ENCODE peak calls at places on chromosomes 4 and X, in five cellular contexts. D, Y, Q, S and W are unnamed samples.
A peak's percentile ranks its signal among the peaks of the same experiment; 100 is the strongest.

GRCh38 chr4:180120114-180120513 is 2123.1 kb upstream of the TENM3 start:
- DNase-seq in S (no peak), Q (no peak), D (no peak), Y (peak; percentile 13), W (no peak)

GRCh38 chrX:44071847-44072545 is 98.8 kb upstream of the NDP start:
- DNase-seq in Y (peak; percentile 55), Q (no peak), S (no peak), D (no peak), W (no peak)

GRCh38 chr4:87567191-87567590 is 38.0 kb upstream of the SPARCL1 start:
- DNase-seq in S (no peak), Q (no peak), Y (no peak), D (no peak), W (no peak)

GRCh38 chr4:139331185-139331584 is 28.9 kb upstream of the NDUFC1 start:
- DNase-seq in Y (no peak), Q (no peak), D (no peak), S (no peak), W (no peak)

GRCh38 chr4:101014417-101014816 is 332.9 kb downstream of the PPP3CA start:
- DNase-seq in D (no peak), Q (no peak), S (no peak), Y (no peak), W (no peak)

GRCh38 chr4:114025176-114025777 is 45.8 kb upstream of the ARSJ start:
- DNase-seq in Q (no peak), S (no peak), D (peak; percentile 32), Y (no peak), W (no peak)

GRCh38 chr4:118033148-118034060 is 882 bp upstream of the NDST3 start:
- DNase-seq in D (peak; percentile 66), Q (peak; percentile 48), S (no peak), Y (peak; percentile 24), W (peak; percentile 31)

GRCh38 chr4:128393111-128393704 is 105.6 kb upstream of the PGRMC2 start:
- DNase-seq in D (no peak), Y (peak; percentile 57), Q (no peak), S (no peak), W (no peak)

GRCh38 chr4:34323549-34324325 is 1920.6 kb downstream of the ARAP2 start:
- DNase-seq in S (no peak), D (no peak), Y (peak; percentile 1), Q (no peak), W (no peak)

GRCh38 chrX:69015156-69015555 is 150.1 kb downstream of the PJA1 start:
- DNase-seq in D (no peak), Y (no peak), S (no peak), Q (no peak), W (no peak)

GRCh38 chrX:2370436-2370835 is 130.3 kb downstream of the DHRSX start:
- DNase-seq in D (no peak), S (no peak), Y (no peak), Q (no peak), W (no peak)

GRCh38 chr4:158912390-158913175 is 143.8 kb downstream of the FNIP2 start:
- DNase-seq in Q (no peak), D (no peak), S (no peak), Y (peak; percentile 81), W (no peak)

GRCh38 chrX:24410514-24411189 is 50.2 kb downstream of the SUPT20HL1 start:
- DNase-seq in D (no peak), Q (no peak), S (no peak), Y (no peak), W (no peak)
- TF ChIP-seq CTCF in D (no peak), Q (no peak), S (no peak), Y (no peak), W (no peak)

DNA sequence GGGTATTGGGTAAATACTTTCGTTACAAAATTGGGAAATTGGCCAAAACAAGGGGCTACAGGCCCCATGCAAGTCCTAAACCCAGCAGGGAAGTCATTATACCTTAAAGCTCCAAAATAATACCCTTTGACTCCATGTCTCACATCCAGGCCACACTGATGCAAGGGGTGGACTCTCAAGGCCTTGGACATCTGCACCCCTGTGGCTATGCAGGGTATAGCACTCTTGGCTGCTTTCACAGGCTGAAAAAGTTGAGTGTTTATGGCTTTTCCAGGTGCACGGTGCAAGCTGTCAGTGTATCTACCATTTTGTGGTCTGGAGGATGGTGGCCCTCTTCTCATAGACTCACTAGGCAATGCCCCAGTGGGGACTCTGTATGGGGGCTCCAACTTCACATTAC is 326.5 kb downstream of the TEX13C start:
- DNase-seq in Q (no peak), D (no peak), S (no peak), Y (no peak), W (no peak)
- TF ChIP-seq CTCF in Q (peak; percentile 53), D (no peak), S (no peak), Y (no peak), W (no peak)

DNA sequence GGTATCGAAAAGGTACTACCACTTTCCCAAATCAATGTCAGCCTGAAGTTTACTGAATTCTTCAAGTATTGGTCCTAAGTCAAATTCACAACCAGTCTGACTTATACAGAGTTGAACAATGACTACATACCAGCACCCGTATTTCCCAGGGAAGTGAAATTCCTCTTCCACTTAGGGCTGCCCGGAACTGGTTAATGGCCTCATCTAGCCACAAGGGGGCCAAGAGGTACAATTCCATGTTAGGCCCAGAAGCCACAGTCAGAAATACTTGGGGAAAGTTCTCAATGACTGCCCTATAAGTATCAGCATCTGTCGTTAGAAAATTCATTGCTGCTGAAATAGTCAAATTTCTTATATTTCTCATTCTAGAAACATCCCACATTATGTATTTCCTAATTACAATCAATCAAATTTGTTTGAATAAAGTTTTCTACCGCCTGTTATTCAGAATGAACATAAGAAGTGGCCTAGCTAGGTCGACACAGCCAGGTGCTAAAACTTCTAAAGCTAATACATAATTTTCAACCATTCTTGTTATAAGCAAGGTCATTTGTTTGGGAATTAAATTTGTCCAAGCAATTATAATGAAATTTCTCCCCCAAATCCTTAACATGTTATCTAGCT is 5.6 kb upstream of the PCDH7 start:
- DNase-seq in S (no peak), Y (peak; percentile 59), Q (peak; percentile 53), D (peak; percentile 48), W (no peak)
- TF ChIP-seq CTCF in S (no peak), Y (peak; percentile 77), Q (peak; percentile 82), D (peak; percentile 33), W (peak; percentile 73)

DNA sequence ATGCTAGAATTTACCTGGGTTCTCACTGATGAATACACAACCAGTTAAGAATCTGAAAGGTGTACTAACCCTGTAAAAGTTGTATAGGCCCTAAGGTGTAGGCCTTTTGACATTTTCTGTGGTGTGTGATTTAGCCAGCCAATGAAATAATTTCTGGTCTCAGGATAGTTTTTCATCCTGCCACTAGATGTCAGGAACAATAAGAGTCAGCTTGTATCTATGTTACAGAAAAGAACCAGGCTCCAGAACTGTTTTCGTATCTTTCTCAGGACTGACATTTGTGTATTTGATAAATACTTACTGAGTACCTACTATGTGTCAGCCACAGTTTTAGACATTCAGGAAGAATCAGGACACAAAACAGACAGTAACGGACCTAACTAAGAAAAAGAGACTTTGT is 673.6 kb upstream of the TENM3 start:
- DNase-seq in S (no peak), Y (peak; percentile 65), D (no peak), Q (no peak), W (peak; percentile 20)
- TF ChIP-seq CTCF in S (no peak), Y (peak; percentile 69), D (no peak), Q (peak; percentile 69), W (peak; percentile 64)

DNA sequence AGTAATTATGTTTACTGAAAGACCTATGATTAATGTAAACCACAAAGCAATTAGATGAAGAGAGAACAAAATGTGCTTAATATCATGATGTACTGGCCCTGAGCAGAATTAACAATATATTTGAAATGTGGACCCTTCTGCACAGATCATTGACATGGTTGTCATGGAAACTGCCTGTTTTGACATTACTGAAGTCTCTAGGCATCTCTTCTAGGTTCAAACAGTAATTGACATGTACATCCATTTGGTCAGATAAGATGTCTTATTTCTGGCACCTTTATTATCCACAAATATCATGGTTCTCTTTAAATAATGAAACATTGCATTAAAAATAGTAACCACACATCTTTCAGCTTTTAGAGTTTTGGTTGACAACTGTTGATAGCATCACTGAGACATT is 251.7 kb upstream of the GNPDA2 start:
- DNase-seq in D (no peak), S (no peak), Q (no peak), Y (no peak), W (no peak)
- TF ChIP-seq CTCF in D (no peak), S (no peak), Q (no peak), Y (no peak), W (no peak)

DNA sequence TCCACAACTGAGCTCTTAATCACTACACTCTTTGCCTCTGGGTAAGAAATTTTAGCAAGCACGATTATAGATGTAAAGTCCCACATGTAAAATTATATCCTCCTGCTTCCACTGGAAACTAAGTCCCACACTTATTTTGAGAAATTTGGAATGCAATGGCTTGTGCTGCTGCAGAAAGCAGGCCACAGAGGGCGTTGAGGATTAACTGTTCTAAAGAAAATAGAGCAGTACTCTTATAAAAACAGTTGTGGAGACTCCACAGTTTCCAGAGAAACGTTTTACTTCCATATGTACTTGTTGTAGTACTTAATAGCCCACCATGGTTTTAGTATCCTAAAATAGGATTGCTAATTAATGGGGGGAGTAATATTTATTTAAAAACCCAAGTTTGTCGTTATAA is 1.7 kb upstream of the CENPC start:
- DNase-seq in D (no peak), Q (no peak), Y (no peak), S (no peak), W (no peak)
- TF ChIP-seq CTCF in D (no peak), Q (no peak), Y (no peak), S (no peak), W (no peak)

DNA sequence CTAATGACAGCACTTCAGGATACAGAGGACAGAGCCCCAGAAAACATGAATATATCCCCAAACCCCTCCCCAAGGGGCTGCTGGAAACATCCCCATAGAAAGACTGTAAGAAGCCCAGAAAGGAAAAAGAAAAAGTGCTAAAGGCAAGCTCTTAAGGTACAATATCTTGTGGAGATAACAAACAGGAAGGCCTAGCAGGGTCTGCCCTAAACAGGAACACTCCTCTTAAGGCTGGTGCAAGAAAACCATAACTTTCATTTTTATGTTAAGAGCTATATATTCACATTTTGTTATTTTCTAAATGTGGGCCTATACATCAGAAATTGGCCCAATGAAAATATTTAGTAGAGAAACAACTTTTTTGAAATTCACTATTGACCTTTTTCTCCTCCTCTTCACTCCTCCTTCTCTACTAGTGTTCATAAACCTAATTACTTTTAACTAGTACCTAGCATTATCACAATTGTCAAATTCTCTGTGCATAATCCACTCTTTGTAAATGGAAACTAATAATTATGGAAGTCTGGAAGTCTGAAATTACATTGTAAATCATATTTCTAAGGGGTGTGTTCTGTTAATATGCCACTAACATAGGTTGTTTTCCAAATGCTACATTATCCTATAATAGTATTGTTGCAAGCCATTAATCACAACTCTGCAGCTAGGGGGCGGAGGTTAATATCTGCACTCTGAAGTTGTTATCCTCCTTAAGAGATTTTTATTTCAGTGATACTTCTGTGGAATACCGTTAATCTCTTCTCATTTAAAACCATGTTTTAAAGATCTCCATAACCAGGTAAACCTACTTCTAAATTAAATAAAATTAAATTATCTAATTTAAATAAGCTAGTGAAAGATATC is 59.8 kb downstream of the CASK start:
- DNase-seq in Y (no peak), Q (no peak), S (no peak), D (no peak), W (no peak)
- TF ChIP-seq CTCF in Y (no peak), Q (no peak), S (no peak), D (no peak), W (no peak)